ENCODE peak calls at places on chromosome 1, in six cellular contexts. One of them, this sample, is unnamed.

GRCh38 chr1:119784127-119784781 is 15.5 kb upstream of the HMGCS2 start:
- DNase-seq in NCI-H2081 treated with DMSO at 0.1 percent for 48 hours: no peak
- DNase-seq in NCI-H1694 treated with DMSO at 0.1 percent for 48 hours: no peak
- DNase-seq in AG08396: no peak
- DNase-seq in left ventricle myocardium superior: peak
- DNase-seq in kidney tubule cell: no peak
- DNase-seq in this sample: peak

GRCh38 chr1:12245116-12245515 is 15.3 kb downstream of the VPS13D start:
- DNase-seq in NCI-H2081 treated with DMSO at 0.1 percent for 48 hours: no peak
- DNase-seq in NCI-H1694 treated with DMSO at 0.1 percent for 48 hours: no peak
- DNase-seq in AG08396: no peak
- DNase-seq in left ventricle myocardium superior: no peak
- DNase-seq in kidney tubule cell: no peak
- DNase-seq in this sample: no peak

GRCh38 chr1:236301080-236301957 is 19.6 kb upstream of the ERO1B start:
- DNase-seq in NCI-H2081 treated with DMSO at 0.1 percent for 48 hours: peak
- DNase-seq in NCI-H1694 treated with DMSO at 0.1 percent for 48 hours: no peak
- DNase-seq in AG08396: no peak
- DNase-seq in left ventricle myocardium superior: no peak
- DNase-seq in kidney tubule cell: no peak
- DNase-seq in this sample: no peak

GRCh38 chr1:205421728-205422127 is at the start of gene LEMD1:
- DNase-seq in NCI-H2081 treated with DMSO at 0.1 percent for 48 hours: no peak
- DNase-seq in NCI-H1694 treated with DMSO at 0.1 percent for 48 hours: peak
- DNase-seq in AG08396: no peak
- DNase-seq in left ventricle myocardium superior: no peak
- DNase-seq in kidney tubule cell: no peak
- DNase-seq in this sample: no peak

GRCh38 chr1:112706505-112707216 is at the start of gene RHOC:
- DNase-seq in NCI-H2081 treated with DMSO at 0.1 percent for 48 hours: no peak
- DNase-seq in NCI-H1694 treated with DMSO at 0.1 percent for 48 hours: no peak
- DNase-seq in AG08396: peak
- DNase-seq in left ventricle myocardium superior: peak
- DNase-seq in kidney tubule cell: peak
- DNase-seq in this sample: peak

GRCh38 chr1:151282883-151283725 is 1.0 kb downstream of the ZNF687 start:
- DNase-seq in NCI-H2081 treated with DMSO at 0.1 percent for 48 hours: no peak
- DNase-seq in NCI-H1694 treated with DMSO at 0.1 percent for 48 hours: no peak
- DNase-seq in AG08396: peak
- DNase-seq in left ventricle myocardium superior: peak
- DNase-seq in kidney tubule cell: peak
- DNase-seq in this sample: peak

GRCh38 chr1:31548899-31549806 is 27.2 kb upstream of the TINAGL1 start:
- DNase-seq in NCI-H2081 treated with DMSO at 0.1 percent for 48 hours: peak
- DNase-seq in NCI-H1694 treated with DMSO at 0.1 percent for 48 hours: peak
- DNase-seq in AG08396: peak
- DNase-seq in left ventricle myocardium superior: peak
- DNase-seq in kidney tubule cell: peak
- DNase-seq in this sample: peak

GRCh38 chr1:97017895-97018294 is 296.3 kb downstream of the PTBP2 start:
- DNase-seq in NCI-H2081 treated with DMSO at 0.1 percent for 48 hours: no peak
- DNase-seq in NCI-H1694 treated with DMSO at 0.1 percent for 48 hours: no peak
- DNase-seq in AG08396: no peak
- DNase-seq in left ventricle myocardium superior: no peak
- DNase-seq in kidney tubule cell: no peak
- DNase-seq in this sample: no peak

GRCh38 chr1:116514708-116515525 is 55.9 kb downstream of the CD58 start:
- DNase-seq in NCI-H2081 treated with DMSO at 0.1 percent for 48 hours: no peak
- DNase-seq in NCI-H1694 treated with DMSO at 0.1 percent for 48 hours: no peak
- DNase-seq in AG08396: no peak
- DNase-seq in left ventricle myocardium superior: no peak
- DNase-seq in kidney tubule cell: peak
- DNase-seq in this sample: no peak

GRCh38 chr1:16215882-16216753 is 3.7 kb upstream of the ARHGEF19 start:
- DNase-seq in NCI-H2081 treated with DMSO at 0.1 percent for 48 hours: no peak
- DNase-seq in NCI-H1694 treated with DMSO at 0.1 percent for 48 hours: no peak
- DNase-seq in AG08396: peak
- DNase-seq in left ventricle myocardium superior: peak
- DNase-seq in kidney tubule cell: peak
- DNase-seq in this sample: peak

GRCh38 chr1:70264875-70265274 is 43.7 kb downstream of the SRSF11 start:
- DNase-seq in NCI-H2081 treated with DMSO at 0.1 percent for 48 hours: no peak
- DNase-seq in NCI-H1694 treated with DMSO at 0.1 percent for 48 hours: no peak
- DNase-seq in AG08396: no peak
- DNase-seq in left ventricle myocardium superior: no peak
- DNase-seq in kidney tubule cell: no peak
- DNase-seq in this sample: no peak

GRCh38 chr1:156624814-156625435 is 5.7 kb downstream of the HAPLN2 start:
- DNase-seq in NCI-H2081 treated with DMSO at 0.1 percent for 48 hours: no peak
- DNase-seq in NCI-H1694 treated with DMSO at 0.1 percent for 48 hours: no peak
- DNase-seq in AG08396: no peak
- DNase-seq in left ventricle myocardium superior: no peak
- DNase-seq in kidney tubule cell: no peak
- DNase-seq in this sample: no peak

GRCh38 chr1:147723691-147724323 is 36.6 kb downstream of the GJA5 start:
- DNase-seq in NCI-H2081 treated with DMSO at 0.1 percent for 48 hours: no peak
- DNase-seq in NCI-H1694 treated with DMSO at 0.1 percent for 48 hours: no peak
- DNase-seq in AG08396: no peak
- DNase-seq in left ventricle myocardium superior: peak
- DNase-seq in kidney tubule cell: peak
- DNase-seq in this sample: peak

GRCh38 chr1:18946550-18947381 is 9.7 kb downstream of the IFFO2 start:
- DNase-seq in NCI-H2081 treated with DMSO at 0.1 percent for 48 hours: no peak
- DNase-seq in NCI-H1694 treated with DMSO at 0.1 percent for 48 hours: no peak
- DNase-seq in AG08396: no peak
- DNase-seq in left ventricle myocardium superior: no peak
- DNase-seq in kidney tubule cell: no peak
- DNase-seq in this sample: no peak

GRCh38 chr1:180444522-180444921 is 57.9 kb downstream of the ACBD6 start:
- DNase-seq in NCI-H2081 treated with DMSO at 0.1 percent for 48 hours: no peak
- DNase-seq in NCI-H1694 treated with DMSO at 0.1 percent for 48 hours: no peak
- DNase-seq in AG08396: no peak
- DNase-seq in left ventricle myocardium superior: no peak
- DNase-seq in kidney tubule cell: no peak
- DNase-seq in this sample: no peak

GRCh38 chr1:21030201-21030600 is 146.5 kb downstream of the EIF4G3 start:
- DNase-seq in NCI-H2081 treated with DMSO at 0.1 percent for 48 hours: no peak
- DNase-seq in NCI-H1694 treated with DMSO at 0.1 percent for 48 hours: no peak
- DNase-seq in AG08396: no peak
- DNase-seq in left ventricle myocardium superior: no peak
- DNase-seq in kidney tubule cell: no peak
- DNase-seq in this sample: no peak

GRCh38 chr1:89941110-89941770 is 53.7 kb upstream of the ZNF326 start:
- DNase-seq in NCI-H2081 treated with DMSO at 0.1 percent for 48 hours: no peak
- DNase-seq in NCI-H1694 treated with DMSO at 0.1 percent for 48 hours: no peak
- DNase-seq in AG08396: no peak
- DNase-seq in left ventricle myocardium superior: no peak
- DNase-seq in kidney tubule cell: no peak
- DNase-seq in this sample: no peak

GRCh38 chr1:110159160-110159559 is 8.9 kb downstream of the SLC6A17 start:
- DNase-seq in NCI-H2081 treated with DMSO at 0.1 percent for 48 hours: no peak
- DNase-seq in NCI-H1694 treated with DMSO at 0.1 percent for 48 hours: no peak
- DNase-seq in AG08396: no peak
- DNase-seq in left ventricle myocardium superior: no peak
- DNase-seq in kidney tubule cell: no peak
- DNase-seq in this sample: no peak

GRCh38 chr1:87017994-87018672 is 103.7 kb downstream of the HS2ST1 start:
- DNase-seq in NCI-H2081 treated with DMSO at 0.1 percent for 48 hours: no peak
- DNase-seq in NCI-H1694 treated with DMSO at 0.1 percent for 48 hours: no peak
- DNase-seq in AG08396: no peak
- DNase-seq in left ventricle myocardium superior: no peak
- DNase-seq in kidney tubule cell: no peak
- DNase-seq in this sample: no peak

GRCh38 chr1:114024049-114024448 is 44.8 kb downstream of the OLFML3 start:
- DNase-seq in NCI-H2081 treated with DMSO at 0.1 percent for 48 hours: no peak
- DNase-seq in NCI-H1694 treated with DMSO at 0.1 percent for 48 hours: no peak
- DNase-seq in AG08396: no peak
- DNase-seq in left ventricle myocardium superior: no peak
- DNase-seq in kidney tubule cell: no peak
- DNase-seq in this sample: no peak

GRCh38 chr1:40799351-40799867 is 15.8 kb downstream of the KCNQ4 start:
- DNase-seq in NCI-H2081 treated with DMSO at 0.1 percent for 48 hours: no peak
- DNase-seq in NCI-H1694 treated with DMSO at 0.1 percent for 48 hours: no peak
- DNase-seq in AG08396: no peak
- DNase-seq in left ventricle myocardium superior: peak
- DNase-seq in kidney tubule cell: no peak
- DNase-seq in this sample: no peak

GRCh38 chr1:153723687-153724086 is 4.2 kb upstream of the INTS3 start:
- DNase-seq in NCI-H2081 treated with DMSO at 0.1 percent for 48 hours: no peak
- DNase-seq in NCI-H1694 treated with DMSO at 0.1 percent for 48 hours: no peak
- DNase-seq in AG08396: no peak
- DNase-seq in left ventricle myocardium superior: no peak
- DNase-seq in kidney tubule cell: no peak
- DNase-seq in this sample: no peak

GRCh38 chr1:16163882-16164820 is 8.3 kb upstream of the EPHA2 start:
- DNase-seq in NCI-H2081 treated with DMSO at 0.1 percent for 48 hours: peak
- DNase-seq in NCI-H1694 treated with DMSO at 0.1 percent for 48 hours: peak
- DNase-seq in AG08396: peak
- DNase-seq in left ventricle myocardium superior: no peak
- DNase-seq in kidney tubule cell: peak
- DNase-seq in this sample: no peak

GRCh38 chr1:183942933-183943693 is 94.4 kb downstream of the COLGALT2 start:
- DNase-seq in NCI-H2081 treated with DMSO at 0.1 percent for 48 hours: no peak
- DNase-seq in NCI-H1694 treated with DMSO at 0.1 percent for 48 hours: no peak
- DNase-seq in AG08396: peak
- DNase-seq in left ventricle myocardium superior: no peak
- DNase-seq in kidney tubule cell: peak
- DNase-seq in this sample: no peak

GRCh38 chr1:107648071-107648470 is 316.9 kb downstream of the VAV3 start:
- DNase-seq in NCI-H2081 treated with DMSO at 0.1 percent for 48 hours: no peak
- DNase-seq in NCI-H1694 treated with DMSO at 0.1 percent for 48 hours: no peak
- DNase-seq in AG08396: peak
- DNase-seq in left ventricle myocardium superior: no peak
- DNase-seq in kidney tubule cell: peak
- DNase-seq in this sample: no peak

GRCh38 chr1:2129256-2129943 is 65.2 kb downstream of the FAAP20 start:
- DNase-seq in NCI-H2081 treated with DMSO at 0.1 percent for 48 hours: no peak
- DNase-seq in NCI-H1694 treated with DMSO at 0.1 percent for 48 hours: no peak
- DNase-seq in AG08396: no peak
- DNase-seq in left ventricle myocardium superior: peak
- DNase-seq in kidney tubule cell: no peak
- DNase-seq in this sample: peak

GRCh38 chr1:225651872-225652725 is 824 bp downstream of the ENAH start:
- DNase-seq in NCI-H2081 treated with DMSO at 0.1 percent for 48 hours: peak
- DNase-seq in NCI-H1694 treated with DMSO at 0.1 percent for 48 hours: peak
- DNase-seq in AG08396: no peak
- DNase-seq in left ventricle myocardium superior: no peak
- DNase-seq in kidney tubule cell: peak
- DNase-seq in this sample: peak

GRCh38 chr1:54120698-54121481 is 31.9 kb downstream of the CDCP2 start:
- DNase-seq in NCI-H2081 treated with DMSO at 0.1 percent for 48 hours: no peak
- DNase-seq in NCI-H1694 treated with DMSO at 0.1 percent for 48 hours: no peak
- DNase-seq in AG08396: no peak
- DNase-seq in left ventricle myocardium superior: no peak
- DNase-seq in kidney tubule cell: no peak
- DNase-seq in this sample: no peak

GRCh38 chr1:99146129-99146848 is 118.0 kb upstream of the PLPPR4 start:
- DNase-seq in NCI-H2081 treated with DMSO at 0.1 percent for 48 hours: no peak
- DNase-seq in NCI-H1694 treated with DMSO at 0.1 percent for 48 hours: no peak
- DNase-seq in AG08396: no peak
- DNase-seq in left ventricle myocardium superior: no peak
- DNase-seq in kidney tubule cell: no peak
- DNase-seq in this sample: no peak

GRCh38 chr1:41660570-41661427 is 176.3 kb upstream of the EDN2 start:
- DNase-seq in NCI-H2081 treated with DMSO at 0.1 percent for 48 hours: no peak
- DNase-seq in NCI-H1694 treated with DMSO at 0.1 percent for 48 hours: no peak
- DNase-seq in AG08396: no peak
- DNase-seq in left ventricle myocardium superior: no peak
- DNase-seq in kidney tubule cell: no peak
- DNase-seq in this sample: no peak

GRCh38 chr1:236151739-236152424 is 9.5 kb downstream of the GPR137B start:
- DNase-seq in NCI-H2081 treated with DMSO at 0.1 percent for 48 hours: no peak
- DNase-seq in NCI-H1694 treated with DMSO at 0.1 percent for 48 hours: no peak
- DNase-seq in AG08396: no peak
- DNase-seq in left ventricle myocardium superior: peak
- DNase-seq in kidney tubule cell: no peak
- DNase-seq in this sample: peak

GRCh38 chr1:5968161-5968736 is 24.0 kb downstream of the NPHP4 start:
- DNase-seq in NCI-H2081 treated with DMSO at 0.1 percent for 48 hours: no peak
- DNase-seq in NCI-H1694 treated with DMSO at 0.1 percent for 48 hours: no peak
- DNase-seq in AG08396: no peak
- DNase-seq in left ventricle myocardium superior: no peak
- DNase-seq in kidney tubule cell: no peak
- DNase-seq in this sample: no peak

GRCh38 chr1:219567341-219567947 is 45.5 kb downstream of the ZC3H11B start:
- DNase-seq in NCI-H2081 treated with DMSO at 0.1 percent for 48 hours: peak
- DNase-seq in NCI-H1694 treated with DMSO at 0.1 percent for 48 hours: peak
- DNase-seq in AG08396: no peak
- DNase-seq in left ventricle myocardium superior: no peak
- DNase-seq in kidney tubule cell: peak
- DNase-seq in this sample: no peak

GRCh38 chr1:150789396-150789795 is 18.7 kb downstream of the CTSK start:
- DNase-seq in NCI-H2081 treated with DMSO at 0.1 percent for 48 hours: no peak
- DNase-seq in NCI-H1694 treated with DMSO at 0.1 percent for 48 hours: no peak
- DNase-seq in AG08396: no peak
- DNase-seq in left ventricle myocardium superior: no peak
- DNase-seq in kidney tubule cell: no peak
- DNase-seq in this sample: no peak

GRCh38 chr1:55081188-55081904 is 42.0 kb downstream of the PCSK9 start:
- DNase-seq in NCI-H2081 treated with DMSO at 0.1 percent for 48 hours: no peak
- DNase-seq in NCI-H1694 treated with DMSO at 0.1 percent for 48 hours: no peak
- DNase-seq in AG08396: peak
- DNase-seq in left ventricle myocardium superior: no peak
- DNase-seq in kidney tubule cell: peak
- DNase-seq in this sample: no peak

GRCh38 chr1:213082778-213083445 is 31.9 kb downstream of the RPS6KC1 start:
- DNase-seq in NCI-H2081 treated with DMSO at 0.1 percent for 48 hours: no peak
- DNase-seq in NCI-H1694 treated with DMSO at 0.1 percent for 48 hours: no peak
- DNase-seq in AG08396: no peak
- DNase-seq in left ventricle myocardium superior: no peak
- DNase-seq in kidney tubule cell: no peak
- DNase-seq in this sample: no peak

GRCh38 chr1:26472901-26473845 is 933 bp downstream of the HMGN2 start:
- DNase-seq in NCI-H2081 treated with DMSO at 0.1 percent for 48 hours: peak
- DNase-seq in NCI-H1694 treated with DMSO at 0.1 percent for 48 hours: peak
- DNase-seq in AG08396: peak
- DNase-seq in left ventricle myocardium superior: peak
- DNase-seq in kidney tubule cell: peak
- DNase-seq in this sample: peak

GRCh38 chr1:225454067-225454618 is 26.3 kb upstream of the LBR start:
- DNase-seq in NCI-H2081 treated with DMSO at 0.1 percent for 48 hours: peak
- DNase-seq in NCI-H1694 treated with DMSO at 0.1 percent for 48 hours: peak
- DNase-seq in AG08396: no peak
- DNase-seq in left ventricle myocardium superior: no peak
- DNase-seq in kidney tubule cell: peak
- DNase-seq in this sample: no peak